ENCODE peak calls at places on chromosome 11, in seven cellular contexts. E is stimulated activated effector memory CD8-positive, alpha-beta T cell treated with anti-CD3 and anti-CD28 coated beads, Interleukin-12 subunit alpha, Interleukin-12 subunit beta, amount 100 ng/mL, for 72 hours; J is stromal cell of bone marrow; B is naive thymus-derived CD8-positive, alpha-beta T cell; T is cardiac muscle cell; S is activated T-cell treated with anti-CD3 and anti-CD28 coated beads, Interleukin-2, amount 50 U/mL, for 1 hour; C is activated CD8-positive, alpha-beta memory T cell treated with anti-CD3 and anti-CD28 coated beads for 1 hour. I is an unnamed sample.
A peak's percentile ranks its signal among the peaks of the same experiment; 100 is the strongest.

GRCh38 chr11:60932605-60933346 is 8.5 kb downstream of the TMEM132A start:
- DNase-seq in E (no peak), J (no peak), B (no peak), T (no peak), S (no peak), C (no peak), I (no peak)

GRCh38 chr11:118436639-118437045 is 350 bp downstream of the KMT2A start:
- DNase-seq in E (no peak), J (no peak), B (peak; percentile 61), T (peak; percentile 30), S (no peak), C (no peak), I (no peak)

GRCh38 chr11:12280838-12281565 is 96.4 kb upstream of the PARVA start:
- DNase-seq in E (peak; percentile 47), J (no peak), B (no peak), T (no peak), S (no peak), C (no peak), I (no peak)

GRCh38 chr11:115164774-115165173 is 339.4 kb downstream of the CADM1 start:
- DNase-seq in E (no peak), J (no peak), B (no peak), T (no peak), S (no peak), C (no peak), I (no peak)

GRCh38 chr11:75588067-75588481 is 26.0 kb downstream of the SERPINH1 start:
- DNase-seq in E (no peak), J (no peak), B (no peak), T (no peak), S (no peak), C (no peak), I (no peak)

GRCh38 chr11:113529606-113530005 is 54.4 kb upstream of the DRD2 start:
- DNase-seq in E (no peak), J (no peak), B (no peak), T (no peak), S (no peak), C (no peak), I (no peak)

GRCh38 chr11:46682773-46683752 is 17.4 kb downstream of the ARHGAP1 start:
- DNase-seq in E (no peak), J (no peak), B (no peak), T (peak; percentile 44), S (no peak), C (no peak), I (no peak)

GRCh38 chr11:101327908-101328307 is 198.3 kb upstream of the PGR start:
- DNase-seq in E (no peak), J (no peak), B (no peak), T (peak; percentile 24), S (no peak), C (no peak), I (no peak)

GRCh38 chr11:62547691-62548281 is 1.2 kb upstream of the AHNAK start:
- DNase-seq in E (no peak), J (no peak), B (no peak), T (no peak), S (no peak), C (no peak), I (no peak)

I was measured in AG09319.